ENCODE peak calls at places on chromosomes 16 and 17, in six cellular contexts. U, Z, H, A, P and X are unnamed samples.

GRCh38 chr17:14775761-14776492 is 475.0 kb downstream of the HS3ST3B1 start:
- DNase-seq in U (no peak), Z (peak), H (no peak), A (no peak), P (peak), X (no peak)

GRCh38 chr16:84007946-84008345 is 34.6 kb downstream of the SLC38A8 start:
- DNase-seq in U (no peak), Z (no peak), H (no peak), A (no peak), P (no peak), X (no peak)

GRCh38 chr16:66271074-66272060 is 95.1 kb upstream of the CDH5 start:
- DNase-seq in U (no peak), Z (peak), H (no peak), A (no peak), P (no peak), X (no peak)

GRCh38 chr17:67281736-67282135 is 36.7 kb upstream of the HELZ start:
- DNase-seq in U (no peak), Z (no peak), H (no peak), A (no peak), P (no peak), X (peak)

GRCh38 chr17:29710891-29711418 is 88.2 kb upstream of the CORO6 start:
- DNase-seq in U (no peak), Z (peak), H (no peak), A (no peak), P (peak), X (peak)

GRCh38 chr16:81444448-81445121 is at the start of gene CMIP:
- DNase-seq in U (peak), Z (peak), H (peak), A (peak), P (peak), X (peak)

GRCh38 chr16:2518823-2519710 is 1.1 kb upstream of the AMDHD2 start:
- DNase-seq in U (no peak), Z (no peak), H (no peak), A (no peak), P (no peak), X (no peak)

GRCh38 chr16:47358816-47359215 is 102.0 kb downstream of the ITFG1 start:
- DNase-seq in U (no peak), Z (peak), H (no peak), A (no peak), P (peak), X (peak)

GRCh38 chr17:69592692-69593350 is 178.3 kb downstream of the MAP2K6 start:
- DNase-seq in U (no peak), Z (peak), H (no peak), A (no peak), P (peak), X (no peak)

GRCh38 chr17:6630390-6630789 is 10.1 kb downstream of the KIAA0753 start:
- DNase-seq in U (no peak), Z (no peak), H (no peak), A (no peak), P (no peak), X (no peak)

GRCh38 chr17:18235743-18236256 is 10.4 kb downstream of the LLGL1 start:
- DNase-seq in U (no peak), Z (peak), H (no peak), A (no peak), P (peak), X (peak)

GRCh38 chr16:1579214-1579613 is 32.7 kb downstream of the IFT140 start:
- DNase-seq in U (no peak), Z (no peak), H (no peak), A (no peak), P (no peak), X (no peak)

GRCh38 chr17:80261159-80261894 is 675 bp downstream of the RNF213 start:
- DNase-seq in U (peak), Z (peak), H (peak), A (peak), P (no peak), X (peak)

GRCh38 chr16:1812732-1813163 is 13.9 kb downstream of the HAGH start:
- DNase-seq in U (peak), Z (peak), H (peak), A (peak), P (peak), X (peak)

GRCh38 chr17:64411999-64412771 is 21.5 kb upstream of the PECAM1 start:
- DNase-seq in U (no peak), Z (peak), H (peak), A (peak), P (peak), X (no peak)

GRCh38 chr16:28549301-28549899 is 4.3 kb upstream of the SGF29 start:
- DNase-seq in U (no peak), Z (peak), H (no peak), A (no peak), P (no peak), X (peak)

GRCh38 chr16:53886482-53887378 is 182.8 kb downstream of the FTO start:
- DNase-seq in U (no peak), Z (no peak), H (no peak), A (no peak), P (no peak), X (no peak)

GRCh38 chr16:53881371-53881770 is 177.4 kb downstream of the FTO start:
- DNase-seq in U (no peak), Z (peak), H (no peak), A (no peak), P (peak), X (peak)

GRCh38 chr16:53884748-53885147 is 180.8 kb downstream of the FTO start:
- DNase-seq in U (no peak), Z (peak), H (no peak), A (no peak), P (peak), X (no peak)

GRCh38 chr16:53878216-53878615 is 174.3 kb downstream of the FTO start:
- DNase-seq in U (no peak), Z (no peak), H (no peak), A (no peak), P (no peak), X (no peak)

GRCh38 chr16:53882310-53882709 is 178.4 kb downstream of the FTO start:
- DNase-seq in U (no peak), Z (no peak), H (no peak), A (no peak), P (no peak), X (no peak)
- TF ChIP-seq CTCF in U (no peak), Z (no peak), H (no peak), A (no peak), P (no peak), X (no peak)

DNA sequence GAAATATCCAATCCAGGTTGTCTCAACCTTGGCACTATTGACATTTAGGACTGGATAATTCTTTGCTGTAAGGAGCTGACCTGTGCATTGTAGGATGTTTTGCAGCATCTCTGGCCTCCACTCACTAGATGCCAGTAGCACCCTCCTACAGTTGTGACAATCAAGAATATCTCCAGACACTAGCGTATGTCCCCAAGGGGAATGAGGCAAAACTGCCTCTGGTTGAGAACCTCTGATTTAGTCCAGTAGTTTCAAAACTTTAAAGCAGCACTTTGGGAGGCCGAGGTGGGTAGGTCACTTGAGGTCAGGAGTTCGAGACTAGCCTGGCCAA is 48.4 kb downstream of the IQCK start:
- DNase-seq in U (no peak), Z (no peak), H (no peak), A (no peak), P (no peak), X (no peak)
- H3K27ac ChIP-seq in U (no peak), Z (no peak), H (no peak), A (no peak), P (no peak), X (no peak)

GRCh38 chr16:188674-189073 is 8.4 kb downstream of the HBQ1 start:
- DNase-seq in U (no peak), Z (no peak), H (no peak), A (no peak), P (no peak), X (no peak)
- TF ChIP-seq CTCF in U (no peak), Z (no peak), H (no peak), A (no peak), P (no peak), X (no peak)

GRCh38 chr16:85390511-85391174 is 222.5 kb upstream of the GSE1 start:
- DNase-seq in U (peak), Z (peak), H (peak), A (peak), P (peak), X (peak)
- H3K27ac ChIP-seq in U (peak), Z (peak), H (no peak), A (peak), P (peak), X (peak)

DNA sequence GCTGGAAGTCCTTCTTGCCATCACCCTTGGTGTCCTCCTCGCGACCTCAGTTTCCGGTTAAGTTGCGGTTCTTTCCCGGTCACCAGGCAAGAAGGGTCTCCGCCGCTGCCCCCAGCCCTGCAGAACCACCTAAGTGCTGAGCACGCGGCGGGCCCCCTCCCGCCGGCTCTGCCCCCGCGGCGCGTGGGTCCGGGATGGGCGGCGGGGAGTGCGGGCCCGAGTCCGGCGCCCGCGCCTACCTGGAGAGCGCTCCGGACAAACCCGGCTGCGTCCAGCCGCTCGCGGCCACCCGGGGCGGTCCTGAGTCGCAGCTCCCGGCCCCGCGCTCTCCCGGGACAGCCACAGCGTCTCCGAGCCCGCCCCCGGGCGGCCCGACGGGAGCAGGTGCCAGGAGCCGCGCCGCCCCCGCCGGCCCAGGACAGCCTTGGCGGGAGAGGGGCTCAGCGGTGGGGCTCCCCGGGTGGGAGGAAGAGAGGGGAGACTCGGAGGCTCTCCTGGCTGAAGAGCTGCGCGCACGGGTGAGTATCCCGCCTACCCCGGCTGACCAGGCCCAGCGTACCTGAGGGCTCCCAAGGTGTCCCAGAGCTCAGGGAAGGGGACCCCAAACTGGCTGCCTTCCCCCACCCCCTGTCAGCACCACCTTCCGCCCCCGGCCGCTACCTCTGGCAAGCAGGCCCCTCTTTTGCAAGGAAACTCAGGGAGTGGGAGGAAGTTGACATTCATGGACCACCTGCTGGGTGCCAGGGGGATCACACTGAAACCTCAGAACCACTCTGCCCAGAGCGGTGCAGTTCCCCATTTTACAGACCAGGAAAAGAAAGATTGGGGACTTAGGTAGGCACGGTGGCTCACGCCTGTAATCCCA is 22.2 kb upstream of the C17orf113 start:
- DNase-seq in U (no peak), Z (no peak), H (no peak), A (no peak), P (no peak), X (no peak)
- TF ChIP-seq CTCF in U (no peak), Z (no peak), H (no peak), A (no peak), P (no peak), X (no peak)

GRCh38 chr16:17206712-17207111 is 264.0 kb downstream of the XYLT1 start:
- DNase-seq in U (no peak), Z (no peak), H (no peak), A (no peak), P (no peak), X (no peak)

GRCh38 chr16:17204248-17205043 is 266.3 kb downstream of the XYLT1 start:
- DNase-seq in U (no peak), Z (no peak), H (no peak), A (no peak), P (no peak), X (no peak)

DNA sequence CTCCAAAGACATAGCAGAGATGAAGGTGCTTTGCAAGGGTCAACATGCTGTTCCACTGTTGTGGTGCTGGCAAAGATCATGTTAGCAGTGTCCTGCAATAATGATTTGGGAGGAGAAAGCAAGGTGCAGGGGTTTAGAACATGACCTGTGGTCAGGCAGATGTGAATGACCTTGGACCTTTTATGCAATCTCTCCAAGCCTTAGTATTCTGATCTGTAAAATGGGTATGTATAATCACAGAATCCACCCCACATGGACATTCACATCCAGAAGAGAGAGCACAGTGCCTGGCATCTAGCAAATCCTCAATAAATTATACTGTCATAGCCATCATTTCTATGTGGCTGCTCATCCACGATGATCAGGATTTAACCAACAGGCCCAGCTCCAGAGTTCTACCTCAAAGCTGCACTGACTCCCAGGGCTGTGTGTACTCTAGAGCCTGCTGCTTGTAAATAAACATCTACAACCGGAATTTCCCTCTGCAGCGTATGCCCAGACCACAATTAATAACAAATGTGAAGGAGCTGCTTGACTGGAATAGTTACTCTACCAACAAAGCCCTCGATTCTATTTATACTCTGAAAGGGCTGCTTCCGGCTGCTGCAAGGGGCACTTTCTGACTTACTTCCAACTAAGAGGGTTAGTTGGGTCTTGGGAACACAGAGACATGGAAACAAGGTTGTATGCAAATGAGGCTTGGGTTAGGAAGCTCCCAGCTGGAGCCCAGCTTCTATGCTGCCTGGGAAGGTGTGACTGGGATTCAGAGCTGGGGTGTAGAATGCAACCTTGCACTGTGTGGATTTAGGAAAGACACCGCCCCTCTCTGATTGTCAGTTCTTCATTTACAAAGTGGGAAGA is 265.3 kb downstream of the XYLT1 start:
- DNase-seq in U (peak), Z (peak), H (no peak), A (no peak), P (peak), X (no peak)
- H3K27ac ChIP-seq in U (peak), Z (no peak), H (no peak), A (no peak), P (no peak), X (no peak)